ENCODE peak calls at places on chromosome 13, in seven cellular contexts. One of them, this sample, is unnamed.

GRCh38 chr13:109383683-109384082 is 402.7 kb downstream of the IRS2 start:
- DNase-seq in testis: no peak
- DNase-seq in colonic mucosa: no peak
- DNase-seq in mesenchymal stem cell: peak; percentile 76
- DNase-seq in CD4-positive, alpha-beta memory T cell: no peak
- DNase-seq in Peyer's patch: no peak
- DNase-seq in fibroblast of lung: peak; percentile 90
- DNase-seq in this sample: no peak

GRCh38 chr13:35729926-35730627 is 253.6 kb upstream of the MAB21L1 start:
- DNase-seq in testis: no peak
- DNase-seq in fibroblast of lung: no peak
- DNase-seq in mesenchymal stem cell: no peak
- DNase-seq in Peyer's patch: no peak
- DNase-seq in colonic mucosa: no peak
- DNase-seq in CD4-positive, alpha-beta memory T cell: no peak
- DNase-seq in this sample: no peak

GRCh38 chr13:98129059-98129741 is 13.7 kb upstream of the FARP1 start:
- DNase-seq in mesenchymal stem cell: no peak
- DNase-seq in fibroblast of lung: peak; percentile 55
- DNase-seq in Peyer's patch: no peak
- DNase-seq in colonic mucosa: no peak
- DNase-seq in CD4-positive, alpha-beta memory T cell: no peak
- DNase-seq in testis: no peak
- DNase-seq in this sample: no peak

GRCh38 chr13:41985788-41986508 is 25.0 kb upstream of the VWA8 start:
- DNase-seq in colonic mucosa: no peak
- DNase-seq in fibroblast of lung: peak; percentile 36
- DNase-seq in CD4-positive, alpha-beta memory T cell: no peak
- DNase-seq in mesenchymal stem cell: peak; percentile 32
- DNase-seq in Peyer's patch: no peak
- DNase-seq in testis: no peak
- DNase-seq in this sample: peak; percentile 39

GRCh38 chr13:53110181-53110580 is 81.6 kb downstream of the OLFM4 start:
- DNase-seq in mesenchymal stem cell: no peak
- DNase-seq in Peyer's patch: no peak
- DNase-seq in CD4-positive, alpha-beta memory T cell: no peak
- DNase-seq in fibroblast of lung: no peak
- DNase-seq in testis: no peak
- DNase-seq in colonic mucosa: no peak
- DNase-seq in this sample: no peak

GRCh38 chr13:28741080-28741479 is 22.3 kb upstream of the SLC46A3 start:
- DNase-seq in CD4-positive, alpha-beta memory T cell: no peak
- DNase-seq in testis: no peak
- DNase-seq in fibroblast of lung: no peak
- DNase-seq in colonic mucosa: no peak
- DNase-seq in mesenchymal stem cell: peak; percentile 47
- DNase-seq in Peyer's patch: no peak
- DNase-seq in this sample: no peak

GRCh38 chr13:80945328-80945727 is 604.4 kb upstream of the SPRY2 start:
- DNase-seq in testis: no peak
- DNase-seq in fibroblast of lung: no peak
- DNase-seq in colonic mucosa: no peak
- DNase-seq in Peyer's patch: no peak
- DNase-seq in mesenchymal stem cell: peak; percentile 29
- DNase-seq in CD4-positive, alpha-beta memory T cell: no peak
- DNase-seq in this sample: no peak

GRCh38 chr13:33744589-33745369 is 73.2 kb upstream of the RFC3 start:
- DNase-seq in mesenchymal stem cell: no peak
- DNase-seq in CD4-positive, alpha-beta memory T cell: no peak
- DNase-seq in fibroblast of lung: peak; percentile 27
- DNase-seq in colonic mucosa: no peak
- DNase-seq in Peyer's patch: no peak
- DNase-seq in testis: peak; percentile 50
- DNase-seq in this sample: peak; percentile 44

GRCh38 chr13:56351041-56351440 is 789.7 kb upstream of the PRR20A start:
- DNase-seq in mesenchymal stem cell: no peak
- DNase-seq in Peyer's patch: no peak
- DNase-seq in testis: no peak
- DNase-seq in colonic mucosa: no peak
- DNase-seq in fibroblast of lung: no peak
- DNase-seq in CD4-positive, alpha-beta memory T cell: no peak
- DNase-seq in this sample: no peak

GRCh38 chr13:42594577-42595571 is 20.9 kb downstream of the TNFSF11 start:
- DNase-seq in testis: peak; percentile 76
- DNase-seq in fibroblast of lung: peak; percentile 27
- DNase-seq in colonic mucosa: peak; percentile 55
- DNase-seq in mesenchymal stem cell: peak; percentile 91
- DNase-seq in Peyer's patch: peak; percentile 77
- DNase-seq in CD4-positive, alpha-beta memory T cell: peak; percentile 43
- DNase-seq in this sample: peak; percentile 28

GRCh38 chr13:20006206-20006605 is 47.7 kb downstream of the ZMYM2 start:
- DNase-seq in fibroblast of lung: peak; percentile 59
- DNase-seq in colonic mucosa: no peak
- DNase-seq in Peyer's patch: no peak
- DNase-seq in testis: no peak
- DNase-seq in CD4-positive, alpha-beta memory T cell: no peak
- DNase-seq in mesenchymal stem cell: peak; percentile 30
- DNase-seq in this sample: no peak

GRCh38 chr13:33204130-33204927 is 81.2 kb downstream of the STARD13 start:
- DNase-seq in fibroblast of lung: peak; percentile 89
- DNase-seq in CD4-positive, alpha-beta memory T cell: no peak
- DNase-seq in Peyer's patch: peak; percentile 56
- DNase-seq in colonic mucosa: no peak
- DNase-seq in mesenchymal stem cell: peak; percentile 89
- DNase-seq in testis: peak; percentile 58
- DNase-seq in this sample: peak; percentile 53

GRCh38 chr13:95533545-95534135 is 18.9 kb upstream of the CLDN10 start:
- DNase-seq in colonic mucosa: peak; percentile 27
- DNase-seq in Peyer's patch: peak; percentile 63
- DNase-seq in testis: no peak
- DNase-seq in CD4-positive, alpha-beta memory T cell: no peak
- DNase-seq in mesenchymal stem cell: no peak
- DNase-seq in fibroblast of lung: no peak
- DNase-seq in this sample: no peak

GRCh38 chr13:27665333-27665732 is 43.6 kb downstream of the POLR1D start:
- DNase-seq in Peyer's patch: no peak
- DNase-seq in fibroblast of lung: no peak
- DNase-seq in testis: no peak
- DNase-seq in CD4-positive, alpha-beta memory T cell: no peak
- DNase-seq in colonic mucosa: no peak
- DNase-seq in mesenchymal stem cell: no peak
- DNase-seq in this sample: no peak

GRCh38 chr13:48741377-48741776 is 87.6 kb downstream of the CYSLTR2 start:
- DNase-seq in mesenchymal stem cell: peak; percentile 66
- DNase-seq in Peyer's patch: no peak
- DNase-seq in testis: no peak
- DNase-seq in CD4-positive, alpha-beta memory T cell: no peak
- DNase-seq in fibroblast of lung: peak; percentile 41
- DNase-seq in colonic mucosa: no peak
- DNase-seq in this sample: no peak

GRCh38 chr13:80224468-80224867 is 116.5 kb downstream of the SPRY2 start:
- DNase-seq in fibroblast of lung: peak; percentile 78
- DNase-seq in colonic mucosa: no peak
- DNase-seq in Peyer's patch: no peak
- DNase-seq in CD4-positive, alpha-beta memory T cell: no peak
- DNase-seq in mesenchymal stem cell: no peak
- DNase-seq in testis: no peak
- DNase-seq in this sample: no peak

GRCh38 chr13:99311137-99311536 is 3.9 kb upstream of the GPR183 start:
- DNase-seq in CD4-positive, alpha-beta memory T cell: no peak
- DNase-seq in Peyer's patch: no peak
- DNase-seq in mesenchymal stem cell: peak; percentile 65
- DNase-seq in fibroblast of lung: peak; percentile 66
- DNase-seq in colonic mucosa: no peak
- DNase-seq in testis: no peak
- DNase-seq in this sample: no peak

GRCh38 chr13:25330541-25330940 is 29.1 kb downstream of the NUP58 start:
- DNase-seq in Peyer's patch: no peak
- DNase-seq in mesenchymal stem cell: peak; percentile 39
- DNase-seq in fibroblast of lung: peak; percentile 68
- DNase-seq in testis: no peak
- DNase-seq in colonic mucosa: no peak
- DNase-seq in CD4-positive, alpha-beta memory T cell: no peak
- DNase-seq in this sample: no peak

GRCh38 chr13:28611654-28612131 is 47.2 kb upstream of the POMP start:
- DNase-seq in CD4-positive, alpha-beta memory T cell: peak; percentile 37
- DNase-seq in Peyer's patch: no peak
- DNase-seq in mesenchymal stem cell: peak; percentile 72
- DNase-seq in colonic mucosa: no peak
- DNase-seq in testis: no peak
- DNase-seq in fibroblast of lung: peak; percentile 3
- DNase-seq in this sample: no peak

GRCh38 chr13:79346300-79346914 is 59.6 kb downstream of the RBM26 start:
- DNase-seq in testis: no peak
- DNase-seq in colonic mucosa: no peak
- DNase-seq in CD4-positive, alpha-beta memory T cell: no peak
- DNase-seq in Peyer's patch: no peak
- DNase-seq in mesenchymal stem cell: no peak
- DNase-seq in fibroblast of lung: peak; percentile 28
- DNase-seq in this sample: no peak

GRCh38 chr13:66661336-66661735 is 568.8 kb downstream of the PCDH9 start:
- DNase-seq in mesenchymal stem cell: no peak
- DNase-seq in testis: no peak
- DNase-seq in CD4-positive, alpha-beta memory T cell: no peak
- DNase-seq in Peyer's patch: no peak
- DNase-seq in fibroblast of lung: no peak
- DNase-seq in colonic mucosa: no peak
- DNase-seq in this sample: no peak

DNA sequence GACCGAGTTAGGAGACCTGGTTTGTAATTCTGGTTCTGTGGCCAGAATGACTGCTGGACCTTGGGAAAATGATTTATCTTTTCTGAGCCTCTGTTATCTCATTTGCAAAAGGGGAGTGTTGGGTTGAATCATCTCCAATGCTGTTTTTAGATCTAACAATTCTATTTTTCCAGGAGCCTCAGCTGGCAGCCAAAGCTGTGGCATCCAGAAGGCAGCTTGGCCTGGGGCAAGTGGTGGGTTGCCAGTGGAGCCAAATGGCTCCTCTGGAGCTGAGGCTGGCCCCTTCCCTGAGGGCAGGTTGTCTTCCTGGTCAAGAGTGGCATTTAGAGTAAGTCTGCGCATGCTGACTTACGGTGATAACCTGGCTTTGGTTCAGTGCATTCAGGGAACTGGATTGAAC is 21.3 kb downstream of the B3GLCT start:
- DNase-seq in Peyer's patch: no peak
- DNase-seq in mesenchymal stem cell: no peak
- DNase-seq in CD4-positive, alpha-beta memory T cell: no peak
- DNase-seq in fibroblast of lung: no peak
- DNase-seq in colonic mucosa: no peak
- DNase-seq in testis: no peak
- DNase-seq in this sample: no peak
- H3K4me3 ChIP-seq in Peyer's patch: no peak overlapping the region
- H3K4me3 ChIP-seq in mesenchymal stem cell: no peak overlapping the region
- H3K4me3 ChIP-seq in CD4-positive, alpha-beta memory T cell: no peak overlapping the region
- H3K4me3 ChIP-seq in fibroblast of lung: no peak overlapping the region
- H3K4me3 ChIP-seq in colonic mucosa: no peak overlapping the region
- H3K4me3 ChIP-seq in testis: no peak overlapping the region
- H3K4me3 ChIP-seq in this sample: no peak overlapping the region

GRCh38 chr13:113668491-113668971 is 1.5 kb downstream of the GRK1 start:
- DNase-seq in Peyer's patch: peak; percentile 41
- DNase-seq in colonic mucosa: no peak
- DNase-seq in fibroblast of lung: no peak
- DNase-seq in CD4-positive, alpha-beta memory T cell: no peak
- DNase-seq in testis: no peak
- DNase-seq in mesenchymal stem cell: no peak
- DNase-seq in this sample: no peak
- H3K27me3 ChIP-seq in Peyer's patch: no peaks in the 10 kb centered on the region
- H3K27me3 ChIP-seq in colonic mucosa: no peaks in the 10 kb centered on the region
- H3K27me3 ChIP-seq in fibroblast of lung: no peaks in the 10 kb centered on the region
- H3K27me3 ChIP-seq in CD4-positive, alpha-beta memory T cell: no peaks in the 10 kb centered on the region
- H3K27me3 ChIP-seq in testis: no peaks in the 10 kb centered on the region
- H3K27me3 ChIP-seq in mesenchymal stem cell: peaks cover 61% of the 10 kb centered on the region
- H3K27me3 ChIP-seq in this sample: no peaks in the 10 kb centered on the region

DNA sequence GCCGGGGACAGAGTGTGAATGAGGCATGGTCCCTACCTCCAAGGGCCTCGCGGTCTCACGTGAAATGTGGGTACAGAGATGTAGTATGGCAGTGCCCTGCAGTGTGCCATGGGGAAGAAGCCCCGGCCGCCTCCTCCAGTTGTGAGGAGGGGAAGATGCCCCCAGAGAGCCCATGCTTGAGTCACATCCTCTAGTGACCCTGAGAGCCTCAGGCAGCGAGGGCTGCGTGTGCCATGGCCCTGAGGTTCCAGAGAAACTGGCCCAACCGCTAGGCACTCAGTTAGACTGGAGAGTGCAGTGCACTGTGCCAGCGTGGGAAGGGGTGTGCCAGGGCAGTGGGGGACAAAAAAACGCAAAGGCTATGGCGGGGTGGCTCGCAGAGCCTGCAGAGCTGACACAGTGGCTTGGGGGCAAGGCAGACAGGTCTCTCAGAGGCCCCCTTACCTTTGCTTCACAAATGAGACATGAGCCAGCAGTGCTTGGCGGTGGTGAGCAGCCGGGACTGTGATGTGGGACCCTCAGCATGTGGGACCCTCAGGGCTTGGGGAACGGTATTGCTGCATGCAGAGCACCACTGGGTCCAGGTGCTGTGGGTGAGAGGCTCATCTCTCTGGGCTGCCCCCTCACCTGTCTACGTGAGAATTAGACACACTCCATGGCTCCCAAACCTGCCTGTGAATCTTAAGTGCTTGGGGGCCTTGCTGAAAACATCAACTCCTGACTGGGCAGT is 106.4 kb downstream of the COL4A2 start:
- DNase-seq in colonic mucosa: no peak
- DNase-seq in testis: no peak
- DNase-seq in CD4-positive, alpha-beta memory T cell: no peak
- DNase-seq in fibroblast of lung: no peak
- DNase-seq in Peyer's patch: no peak
- DNase-seq in mesenchymal stem cell: no peak
- DNase-seq in this sample: no peak
- H3K36me3 ChIP-seq in colonic mucosa: no peaks in the 10 kb centered on the region
- H3K36me3 ChIP-seq in testis: no peaks in the 10 kb centered on the region
- H3K36me3 ChIP-seq in CD4-positive, alpha-beta memory T cell: no peaks in the 10 kb centered on the region
- H3K36me3 ChIP-seq in fibroblast of lung: peaks cover 3% of the 10 kb centered on the region
- H3K36me3 ChIP-seq in Peyer's patch: no peaks in the 10 kb centered on the region
- H3K36me3 ChIP-seq in mesenchymal stem cell: peaks cover 4% of the 10 kb centered on the region
- H3K36me3 ChIP-seq in this sample: no peaks in the 10 kb centered on the region

DNA sequence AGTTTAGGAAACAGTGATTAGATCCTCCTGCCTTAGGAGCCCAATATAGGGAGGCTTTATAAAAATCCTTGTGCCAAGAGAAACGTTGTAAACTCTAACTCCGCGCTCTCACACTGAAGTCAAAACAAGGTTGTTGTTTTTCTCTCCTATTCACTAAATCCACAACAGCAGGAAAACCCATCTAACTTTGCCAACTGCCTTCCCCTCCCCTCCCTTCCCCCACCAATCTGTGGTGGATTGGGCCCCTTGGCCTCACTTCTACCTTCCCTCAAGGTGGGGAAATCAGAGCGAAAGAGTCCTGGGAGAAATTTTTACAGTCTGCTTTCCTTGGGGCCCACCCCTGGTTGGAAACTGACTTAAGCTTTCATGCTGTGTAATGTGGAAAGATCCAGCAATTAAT is 1.4 kb downstream of the DHRS12 start:
- DNase-seq in testis: no peak
- DNase-seq in colonic mucosa: no peak
- DNase-seq in mesenchymal stem cell: no peak
- DNase-seq in CD4-positive, alpha-beta memory T cell: no peak
- DNase-seq in Peyer's patch: no peak
- DNase-seq in fibroblast of lung: no peak
- DNase-seq in this sample: no peak
- H3K4me3 ChIP-seq in testis: no peak overlapping the region
- H3K4me3 ChIP-seq in colonic mucosa: no peak overlapping the region
- H3K4me3 ChIP-seq in mesenchymal stem cell: no peak overlapping the region
- H3K4me3 ChIP-seq in CD4-positive, alpha-beta memory T cell: peak overlapping the region; percentile 88
- H3K4me3 ChIP-seq in Peyer's patch: peak overlapping the region; percentile 97
- H3K4me3 ChIP-seq in fibroblast of lung: no peak overlapping the region
- H3K4me3 ChIP-seq in this sample: no peak overlapping the region

GRCh38 chr13:100825551-100825950 is 151.0 kb upstream of the TMTC4 start:
- DNase-seq in colonic mucosa: no peak
- DNase-seq in CD4-positive, alpha-beta memory T cell: no peak
- DNase-seq in fibroblast of lung: peak; percentile 71
- DNase-seq in testis: no peak
- DNase-seq in Peyer's patch: no peak
- DNase-seq in mesenchymal stem cell: no peak
- DNase-seq in this sample: no peak
- H3K27me3 ChIP-seq in colonic mucosa: no peaks in the 10 kb centered on the region
- H3K27me3 ChIP-seq in CD4-positive, alpha-beta memory T cell: no peaks in the 10 kb centered on the region
- H3K27me3 ChIP-seq in fibroblast of lung: no peaks in the 10 kb centered on the region
- H3K27me3 ChIP-seq in testis: no peaks in the 10 kb centered on the region
- H3K27me3 ChIP-seq in Peyer's patch: no peaks in the 10 kb centered on the region
- H3K27me3 ChIP-seq in mesenchymal stem cell: no peaks in the 10 kb centered on the region
- H3K27me3 ChIP-seq in this sample: no peaks in the 10 kb centered on the region

This sample was measured in MG63.